ENCODE peak calls at places on chromosome 18, in nine cellular contexts. C is heart left ventricle, M is thoracic aorta, R is uterus, H is IMR-90, Q is Panc1, W is fibroblast of lung, V is tibial nerve, B is adrenal gland. T is an unnamed sample.

GRCh38 chr18:24398515-24398914 is 891 bp upstream of the OSBPL1A start:
- DNase-seq in C (no peak), M (no peak), R (no peak), H (peak; percentile 46), Q (no peak), W (peak; percentile 29), V (no peak), B (no peak), T (no peak)

GRCh38 chr18:44098551-44099098 is 582.1 kb upstream of the SETBP1 start:
- DNase-seq in C (no peak), M (no peak), R (no peak), H (peak; percentile 17), Q (no peak), W (peak; percentile 58), V (no peak), B (no peak), T (no peak)

GRCh38 chr18:65968605-65969004 is 217.8 kb downstream of the CDH7 start:
- DNase-seq in C (no peak), M (no peak), R (no peak), H (no peak), Q (no peak), W (no peak), V (no peak), B (no peak), T (no peak)

GRCh38 chr18:3449702-3450357 is at the start of gene TGIF1:
- DNase-seq in C (peak; percentile 86), M (peak; percentile 41), R (peak; percentile 84), H (peak; percentile 77), Q (no peak), W (peak; percentile 85), V (peak; percentile 82), B (peak; percentile 88), T (peak; percentile 87)

GRCh38 chr18:35050638-35051287 is 9.6 kb downstream of the MAPRE2 start:
- DNase-seq in C (peak; percentile 42), M (no peak), R (no peak), H (no peak), Q (no peak), W (peak; percentile 17), V (peak; percentile 58), B (no peak), T (no peak)

GRCh38 chr18:45399643-45400042 is 215.6 kb upstream of the SLC14A2 start:
- DNase-seq in C (peak; percentile 26), M (no peak), R (no peak), H (no peak), Q (no peak), W (no peak), V (no peak), B (no peak), T (no peak)

GRCh38 chr18:526681-527080 is 26.2 kb upstream of the COLEC12 start:
- DNase-seq in C (no peak), M (no peak), R (no peak), H (no peak), Q (no peak), W (no peak), V (no peak), B (no peak), T (no peak)

GRCh38 chr18:10320848-10321247 is 133.6 kb upstream of the APCDD1 start:
- DNase-seq in C (no peak), M (no peak), R (no peak), H (peak; percentile 57), Q (no peak), W (no peak), V (peak; percentile 7), B (no peak), T (no peak)

GRCh38 chr18:59150236-59150635 is 10.6 kb downstream of the SEC11C start:
- DNase-seq in C (no peak), M (no peak), R (no peak), H (no peak), Q (no peak), W (no peak), V (no peak), B (no peak), T (no peak)

GRCh38 chr18:52341617-52342381 is 1.8 kb downstream of the DCC start:
- DNase-seq in C (no peak), M (no peak), R (no peak), H (no peak), Q (no peak), W (peak; percentile 29), V (no peak), B (no peak), T (no peak)

GRCh38 chr18:21463718-21464117 is 136.8 kb downstream of the ESCO1 start:
- DNase-seq in C (no peak), M (no peak), R (no peak), H (no peak), Q (no peak), W (no peak), V (no peak), B (no peak), T (no peak)

GRCh38 chr18:50374170-50374752 is 585 bp upstream of the SKA1 start:
- DNase-seq in C (no peak), M (no peak), R (no peak), H (no peak), Q (no peak), W (no peak), V (no peak), B (no peak), T (no peak)

GRCh38 chr18:79680100-79680879 is 687 bp downstream of the CTDP1 start:
- DNase-seq in C (no peak), M (no peak), R (no peak), H (peak; percentile 52), Q (no peak), W (peak; percentile 45), V (peak; percentile 36), B (peak; percentile 68), T (peak; percentile 63)
- H3K4me1 ChIP-seq in C (peaks cover 18% of the 10 kb centered on the region), M (peaks cover 42% of the 10 kb centered on the region), R (no peaks in the 10 kb centered on the region), H (peaks cover 9% of the 10 kb centered on the region), Q (peaks cover 21% of the 10 kb centered on the region), W (peaks cover 8% of the 10 kb centered on the region), V (peaks cover 52% of the 10 kb centered on the region), B (peaks cover 18% of the 10 kb centered on the region), T (peaks cover 43% of the 10 kb centered on the region)

GRCh38 chr18:74082476-74083070 is 65.1 kb downstream of the FBXO15 start:
- DNase-seq in C (peak; percentile 49), M (no peak), R (no peak), H (peak; percentile 63), Q (peak; percentile 20), W (peak; percentile 1), V (no peak), B (peak; percentile 69), T (no peak)
- TF ChIP-seq CTCF in C (no peak), M (no peak), R (no peak), H (peak; percentile 73), Q (peak; percentile 89), W (peak; percentile 42), V (peak; percentile 28), B (no peak), T (peak; percentile 37)

GRCh38 chr18:26459884-26460283 is 88.5 kb downstream of the KCTD1 start:
- DNase-seq in C (no peak), M (no peak), R (no peak), H (no peak), Q (no peak), W (no peak), V (no peak), B (no peak), T (no peak)
- H3K4me1 ChIP-seq in C (peaks cover 11% of the 10 kb centered on the region), M (no peaks in the 10 kb centered on the region), R (no peaks in the 10 kb centered on the region), H (peaks cover 9% of the 10 kb centered on the region), Q (no peaks in the 10 kb centered on the region), W (peaks cover 3% of the 10 kb centered on the region), V (no peaks in the 10 kb centered on the region), B (no peaks in the 10 kb centered on the region), T (no peaks in the 10 kb centered on the region)

DNA sequence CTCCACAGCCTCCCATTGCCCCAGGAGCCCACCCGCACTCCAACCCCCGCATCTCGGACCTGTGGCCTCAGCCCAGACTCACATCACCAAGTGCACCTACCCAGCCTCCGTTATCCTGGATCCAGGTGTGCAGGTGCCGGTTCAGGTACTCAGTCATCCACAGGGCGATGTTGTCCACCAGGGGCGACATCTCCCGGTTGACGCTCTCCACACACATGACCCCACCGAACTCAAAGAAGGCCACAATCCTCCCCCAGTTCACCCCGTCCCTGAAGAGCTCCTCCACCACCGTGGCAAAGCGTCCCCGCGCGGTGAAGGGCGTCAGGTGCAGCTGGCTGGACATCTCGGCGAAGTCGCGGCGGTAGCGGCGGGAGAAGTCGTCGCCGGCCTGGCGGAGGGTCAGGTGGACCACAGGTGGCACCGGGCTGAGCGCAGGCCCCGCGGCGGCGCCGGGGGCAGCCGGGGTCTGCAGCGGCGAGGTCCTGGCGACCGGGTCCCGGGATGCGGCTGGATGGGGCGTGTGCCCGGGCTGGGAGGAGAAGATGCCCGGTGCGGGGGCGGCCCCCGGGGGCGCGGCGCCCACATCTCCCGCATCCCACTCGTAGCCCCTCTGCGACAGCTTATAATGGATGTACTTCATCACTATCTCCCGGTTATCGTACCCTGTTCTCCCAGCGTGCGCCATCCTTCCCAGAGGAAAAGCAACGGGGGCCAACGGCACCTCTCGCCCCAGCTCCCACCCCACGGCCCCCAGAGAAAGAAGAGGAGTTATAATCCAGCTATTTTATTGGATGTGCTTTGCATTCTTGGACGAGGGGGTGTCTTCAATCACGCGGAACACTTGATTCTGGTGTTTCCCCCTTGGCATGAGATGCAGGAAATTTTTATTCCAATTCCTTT is 1.3 kb downstream of the BCL2 start:
- DNase-seq in C (peak; percentile 59), M (no peak), R (peak; percentile 80), H (no peak), Q (peak; percentile 24), W (no peak), V (peak; percentile 61), B (peak; percentile 61), T (peak; percentile 71)
- TF ChIP-seq CTCF in C (peak; percentile 59), M (peak; percentile 78), R (peak; percentile 87), H (peak; percentile 35), Q (no peak), W (peak; percentile 59), V (peak; percentile 93), B (peak; percentile 34), T (peak; percentile 59)

GRCh38 chr18:77111449-77112160 is 21.0 kb downstream of the MBP start:
- DNase-seq in C (no peak), M (no peak), R (peak; percentile 19), H (no peak), Q (no peak), W (no peak), V (no peak), B (peak; percentile 49), T (peak; percentile 70)
- H3K4me1 ChIP-seq in C (peaks cover 30% of the 10 kb centered on the region), M (peaks cover 43% of the 10 kb centered on the region), R (peaks cover 5% of the 10 kb centered on the region), H (peaks cover 25% of the 10 kb centered on the region), Q (peaks cover 99% of the 10 kb centered on the region), W (peaks cover 18% of the 10 kb centered on the region), V (peaks cover 50% of the 10 kb centered on the region), B (peaks cover 9% of the 10 kb centered on the region), T (peaks cover 89% of the 10 kb centered on the region)